ENCODE peak calls at places on chromosomes 1 and 21, in seven cellular contexts. N is RWPE1; F is NCI-H1436; Y is ELR; H is H54; K is HTR-8/SVneo; V is stimulated activated CD8-positive, alpha-beta memory T cell treated with anti-CD3 and anti-CD28 coated beads, Interleukin-2, amount 100 ng/mL, for 48 hours. P is an unnamed sample.

GRCh38 chr1:221823149-221823548 is 81.3 kb upstream of the DUSP10 start:
- DNase-seq in N (no peak), F (no peak), Y (no peak), H (no peak), K (no peak), V (no peak), P (no peak)

GRCh38 chr1:54274448-54274847 is 74.5 kb downstream of the MRPL37 start:
- DNase-seq in N (no peak), F (no peak), Y (no peak), H (no peak), K (no peak), V (no peak), P (no peak)

GRCh38 chr1:44059956-44060355 is 28.7 kb upstream of the SLC6A9 start:
- DNase-seq in N (no peak), F (no peak), Y (peak; percentile 29), H (no peak), K (no peak), V (no peak), P (no peak)

GRCh38 chr1:5286244-5286643 is 631.8 kb downstream of the AJAP1 start:
- DNase-seq in N (no peak), F (no peak), Y (no peak), H (no peak), K (no peak), V (peak; percentile 29), P (no peak)

GRCh38 chr21:45471229-45472052 is 66.5 kb downstream of the COL18A1 start:
- DNase-seq in N (peak; percentile 69), F (no peak), Y (peak; percentile 89), H (peak; percentile 90), K (peak; percentile 48), V (no peak), P (no peak)

GRCh38 chr1:54403808-54404261 is 2.4 kb downstream of the SSBP3 start:
- DNase-seq in N (peak; percentile 39), F (no peak), Y (peak; percentile 91), H (peak; percentile 42), K (peak; percentile 36), V (peak; percentile 27), P (no peak)

GRCh38 chr1:67853704-67854103 is 20.4 kb upstream of the GNG12 start:
- DNase-seq in N (peak; percentile 70), F (peak; percentile 76), Y (peak; percentile 85), H (peak; percentile 56), K (peak; percentile 72), V (no peak), P (peak; percentile 58)

GRCh38 chr1:200082329-200082728 is 54.8 kb downstream of the NR5A2 start:
- DNase-seq in N (peak; percentile 44), F (no peak), Y (peak; percentile 70), H (no peak), K (no peak), V (no peak), P (no peak)

GRCh38 chr1:102182603-102183260 is 186.0 kb upstream of the OLFM3 start:
- DNase-seq in N (no peak), F (no peak), Y (no peak), H (no peak), K (no peak), V (no peak), P (no peak)

GRCh38 chr1:228295201-228295600 is 87.4 kb downstream of the OBSCN start:
- DNase-seq in N (no peak), F (no peak), Y (no peak), H (no peak), K (no peak), V (no peak), P (no peak)

GRCh38 chr1:9755441-9755995 is 68.2 kb downstream of the CLSTN1 start:
- DNase-seq in N (no peak), F (no peak), Y (no peak), H (no peak), K (no peak), V (no peak), P (no peak)

GRCh38 chr1:45001011-45001481 is 10.1 kb downstream of the HECTD3 start:
- DNase-seq in N (no peak), F (no peak), Y (no peak), H (no peak), K (no peak), V (no peak), P (peak; percentile 32)

GRCh38 chr1:3198371-3199287 is 129.6 kb downstream of the PRDM16 start:
- DNase-seq in N (no peak), F (no peak), Y (no peak), H (no peak), K (no peak), V (no peak), P (no peak)

GRCh38 chr1:61093525-61094137 is 11.3 kb downstream of the NFIA start:
- DNase-seq in N (no peak), F (no peak), Y (no peak), H (no peak), K (no peak), V (no peak), P (no peak)

GRCh38 chr1:192907545-192908243 is 98.9 kb downstream of the RGS2 start:
- DNase-seq in N (peak; percentile 57), F (no peak), Y (peak; percentile 7), H (no peak), K (no peak), V (no peak), P (no peak)

GRCh38 chr1:62528015-62528414 is 69.3 kb upstream of the ANGPTL3 start:
- DNase-seq in N (no peak), F (no peak), Y (no peak), H (no peak), K (no peak), V (no peak), P (peak; percentile 52)

GRCh38 chr21:31416465-31416864 is 72.4 kb upstream of the TIAM1 start:
- DNase-seq in N (no peak), F (no peak), Y (no peak), H (no peak), K (no peak), V (no peak), P (peak; percentile 19)

GRCh38 chr1:30524840-30525617 is 198.4 kb downstream of the MATN1 start:
- DNase-seq in N (no peak), F (no peak), Y (no peak), H (no peak), K (no peak), V (no peak), P (no peak)

GRCh38 chr1:54229281-54229891 is 29.4 kb downstream of the MRPL37 start:
- DNase-seq in N (peak; percentile 18), F (no peak), Y (peak; percentile 54), H (peak; percentile 50), K (no peak), V (peak; percentile 41), P (no peak)

P was measured in body of pancreas.